ENCODE peak calls at places on chromosomes 4 and X, in eight cellular contexts. F is OCI-LY7; Y is effector memory CD4-positive, alpha-beta T cell; V is ascending aorta; N is pancreas; L is tibial nerve; A is H9; J is naive thymus-derived CD4-positive, alpha-beta T cell. I is an unnamed sample.

GRCh38 chrX:129791961-129792570 is 12.3 kb downstream of the SASH3 start:
- DNase-seq in F (no peak), A (no peak), L (no peak), J (no peak), N (no peak), Y (no peak), V (no peak), I (no peak)

GRCh38 chrX:14832151-14832550 is 40.7 kb downstream of the FANCB start:
- DNase-seq in A (no peak), N (no peak), L (no peak), Y (no peak), F (no peak), J (no peak), V (no peak), I (no peak)

GRCh38 chr4:1824746-1825145 is 31.2 kb downstream of the LETM1 start:
- DNase-seq in A (no peak), F (no peak), Y (no peak), N (no peak), V (no peak), L (no peak), J (no peak), I (no peak)

GRCh38 chrX:130176942-130177341 is 5.2 kb downstream of the RAB33A start:
- DNase-seq in V (no peak), F (no peak), A (no peak), L (no peak), Y (no peak), J (no peak), N (no peak), I (no peak)

GRCh38 chrX:150775569-150776350 is 82.6 kb downstream of the MTMR1 start:
- DNase-seq in V (no peak), L (no peak), N (no peak), J (no peak), A (no peak), F (no peak), Y (no peak), I (peak; percentile 42)

GRCh38 chrX:153925739-153926593 is at the start of gene ARHGAP4:
- DNase-seq in A (peak; percentile 39), Y (peak; percentile 24), N (no peak), F (peak; percentile 62), L (no peak), V (no peak), J (no peak), I (no peak)

GRCh38 chr4:77715414-77716290 is 103.5 kb downstream of the CNOT6L start:
- DNase-seq in V (no peak), A (no peak), N (no peak), Y (no peak), J (no peak), F (no peak), L (no peak), I (no peak)

GRCh38 chr4:72567821-72568620 is 1.0 kb downstream of the ADAMTS3 start:
- DNase-seq in L (peak; percentile 38), J (no peak), A (peak; percentile 94), V (peak; percentile 30), Y (no peak), N (peak; percentile 39), F (no peak), I (peak; percentile 78)

GRCh38 chrX:14864626-14865025 is 8.2 kb downstream of the FANCB start:
- DNase-seq in N (no peak), J (no peak), F (no peak), A (no peak), Y (no peak), L (no peak), V (no peak), I (no peak)

GRCh38 chrX:154749856-154750255 is 1.0 kb downstream of the GAB3 start:
- DNase-seq in L (no peak), F (no peak), J (no peak), N (no peak), Y (no peak), A (no peak), V (no peak), I (no peak)

GRCh38 chr4:114654607-114655006 is 56.0 kb downstream of the UGT8 start:
- DNase-seq in F (peak; percentile 2), N (no peak), J (no peak), V (no peak), L (no peak), Y (no peak), A (no peak), I (no peak)

GRCh38 chrX:132184871-132185270 is 34.4 kb downstream of the RAP2C start:
- DNase-seq in Y (no peak), F (no peak), L (no peak), V (no peak), A (no peak), N (no peak), J (no peak), I (no peak)

GRCh38 chr4:81389720-81390119 is 82.0 kb downstream of the RASGEF1B start:
- DNase-seq in V (no peak), Y (no peak), N (no peak), A (no peak), J (no peak), L (no peak), F (no peak), I (no peak)

GRCh38 chrX:45778621-45779020 is 577.9 kb upstream of the DIPK2B start:
- DNase-seq in Y (no peak), N (no peak), J (no peak), F (no peak), V (no peak), A (no peak), L (no peak), I (no peak)
- H3K4me1 ChIP-seq in Y (no peaks in the 10 kb centered on the region), N (no peaks in the 10 kb centered on the region), J (no peaks in the 10 kb centered on the region), F (no peaks in the 10 kb centered on the region), V (no peaks in the 10 kb centered on the region), A (peaks cover 4% of the 10 kb centered on the region), L (no peaks in the 10 kb centered on the region), I (no peaks in the 10 kb centered on the region)

GRCh38 chr4:3340703-3341088 is 47.9 kb downstream of the RGS12 start:
- DNase-seq in Y (no peak), V (no peak), A (no peak), L (no peak), F (no peak), J (no peak), N (peak; percentile 92), I (peak; percentile 57)
- H3K4me1 ChIP-seq in Y (no peaks in the 10 kb centered on the region), V (no peaks in the 10 kb centered on the region), A (peaks cover 2% of the 10 kb centered on the region), L (peaks cover 6% of the 10 kb centered on the region), F (peaks cover 7% of the 10 kb centered on the region), J (peaks cover 4% of the 10 kb centered on the region), N (no peaks in the 10 kb centered on the region), I (no peaks in the 10 kb centered on the region)

GRCh38 chr4:52957791-52958190 is 95.7 kb downstream of the RASL11B start:
- DNase-seq in J (no peak), Y (no peak), F (no peak), A (no peak), V (no peak), L (no peak), N (no peak), I (no peak)
- H3K4me1 ChIP-seq in J (no peaks in the 10 kb centered on the region), Y (no peaks in the 10 kb centered on the region), F (no peaks in the 10 kb centered on the region), A (no peaks in the 10 kb centered on the region), V (no peaks in the 10 kb centered on the region), L (no peaks in the 10 kb centered on the region), N (peaks cover 23% of the 10 kb centered on the region), I (no peaks in the 10 kb centered on the region)

DNA sequence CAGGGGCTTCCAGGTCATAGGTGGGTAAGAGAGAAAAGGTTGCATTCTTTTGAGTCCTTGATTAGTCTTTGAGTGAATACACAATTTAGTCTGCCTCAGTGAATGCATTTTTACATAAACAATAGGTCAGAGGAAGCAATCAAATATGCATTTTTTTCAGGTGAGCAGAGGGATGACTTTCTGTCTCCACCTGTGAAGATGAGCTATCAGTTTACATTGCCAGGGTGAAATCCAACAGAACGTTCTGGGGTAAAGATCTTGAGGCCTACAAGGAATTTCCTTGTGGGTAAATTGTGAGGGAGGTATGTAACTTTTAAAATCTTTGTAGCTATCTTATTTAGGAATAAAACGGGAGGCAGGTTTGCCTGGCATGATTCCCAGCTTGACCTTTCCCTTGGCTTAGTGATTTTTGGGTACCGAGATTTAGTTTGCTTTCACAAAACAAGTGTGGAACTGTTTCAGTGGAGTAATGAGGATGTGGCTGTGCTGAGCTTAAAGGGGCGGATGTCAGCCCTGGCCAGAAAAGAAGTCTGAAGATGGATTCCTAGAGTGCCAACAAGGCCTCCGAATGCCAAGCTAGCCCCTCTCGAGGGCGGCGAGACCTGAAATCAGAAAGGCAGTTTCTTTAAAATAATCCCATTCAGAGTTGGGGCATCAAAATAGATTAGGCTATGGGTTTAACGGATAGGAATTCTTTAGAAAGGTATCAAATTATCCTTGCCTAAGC is 29.5 kb downstream of the TMEM131L start:
- DNase-seq in F (no peak), A (no peak), L (no peak), J (no peak), V (no peak), N (no peak), Y (no peak), I (no peak)
- H3K4me1 ChIP-seq in F (peaks cover 82% of the 10 kb centered on the region), A (peaks cover 4% of the 10 kb centered on the region), L (no peaks in the 10 kb centered on the region), J (peaks cover 52% of the 10 kb centered on the region), V (peaks cover 35% of the 10 kb centered on the region), N (peaks cover 32% of the 10 kb centered on the region), Y (peaks cover 70% of the 10 kb centered on the region), I (peaks cover 40% of the 10 kb centered on the region)